ENCODE peak calls at places on chromosomes 7 and 10, in ten cellular contexts. B is GM12891, R is Peyer's patch, J is A549, G is ovary, S is right lobe of liver, X is IMR-90, Q is sigmoid colon, A is H54, K is stomach. T is an unnamed sample.

GRCh38 chr7:154960063-154960790 is 42.7 kb downstream of the PAXIP1 start:
- DNase-seq in B (no peak), R (no peak), J (peak; percentile 12), G (no peak), S (peak; percentile 34), X (no peak), Q (no peak), A (no peak), K (no peak), T (no peak)

GRCh38 chr10:4770766-4771553 is 55.0 kb upstream of the AKR1E2 start:
- DNase-seq in B (no peak), R (no peak), J (peak; percentile 85), G (no peak), S (no peak), X (peak; percentile 98), Q (no peak), A (no peak), K (no peak), T (no peak)

GRCh38 chr7:12328888-12329770 is 74.5 kb downstream of the VWDE start:
- DNase-seq in B (no peak), R (no peak), J (no peak), G (no peak), S (no peak), X (no peak), Q (no peak), A (no peak), K (no peak), T (no peak)

GRCh38 chr7:112290065-112290464 is 83.6 kb downstream of the ZNF277 start:
- DNase-seq in B (no peak), R (no peak), J (no peak), G (no peak), S (no peak), X (peak; percentile 48), Q (no peak), A (peak; percentile 14), K (no peak), T (no peak)

GRCh38 chr7:99143853-99144672 is at the start of gene SMURF1:
- DNase-seq in B (peak; percentile 54), R (peak; percentile 61), J (peak; percentile 69), G (peak; percentile 87), S (peak; percentile 80), X (peak; percentile 47), Q (peak; percentile 80), A (peak; percentile 21), K (peak; percentile 76), T (peak; percentile 58)

GRCh38 chr10:132129431-132129830 is 57.3 kb upstream of the DPYSL4 start:
- DNase-seq in B (no peak), R (no peak), J (no peak), G (no peak), S (peak; percentile 4), X (no peak), Q (no peak), A (no peak), K (no peak), T (no peak)

GRCh38 chr10:67666416-67667043 is 29.5 kb downstream of the CTNNA3 start:
- DNase-seq in B (no peak), R (no peak), J (peak; percentile 72), G (no peak), S (no peak), X (peak; percentile 30), Q (no peak), A (no peak), K (no peak), T (no peak)

GRCh38 chr7:21542891-21543527 is at the start of gene DNAH11:
- DNase-seq in B (peak; percentile 37), R (no peak), J (peak; percentile 24), G (peak; percentile 22), S (peak; percentile 77), X (no peak), Q (peak; percentile 61), A (no peak), K (peak; percentile 28), T (no peak)

GRCh38 chr7:141481971-141482370 is 69.2 kb upstream of the AGK start:
- DNase-seq in B (no peak), R (no peak), J (no peak), G (no peak), S (no peak), X (no peak), Q (no peak), A (no peak), K (no peak), T (no peak)

GRCh38 chr10:12940791-12941190 is 60.7 kb downstream of the CCDC3 start:
- DNase-seq in B (no peak), R (no peak), J (no peak), G (no peak), S (no peak), X (no peak), Q (no peak), A (no peak), K (no peak), T (peak; percentile 13)

GRCh38 chr7:138684360-138684759 is 16.8 kb downstream of the SVOPL start:
- DNase-seq in B (no peak), R (no peak), J (no peak), G (no peak), S (no peak), X (no peak), Q (no peak), A (no peak), K (no peak), T (no peak)

GRCh38 chr10:102131286-102132170 is 1.3 kb upstream of the PPRC1 start:
- DNase-seq in B (no peak), R (no peak), J (no peak), G (no peak), S (no peak), X (peak; percentile 64), Q (no peak), A (no peak), K (no peak), T (no peak)

GRCh38 chr10:102132563-102133372 is at the start of gene PPRC1:
- DNase-seq in B (peak; percentile 97), R (peak; percentile 99), J (peak; percentile 99), G (peak; percentile 97), S (peak; percentile 98), X (peak; percentile 99), Q (peak; percentile 99), A (peak; percentile 93), K (peak; percentile 99), T (peak; percentile 99)

GRCh38 chr10:102132193-102132562 is 662 bp upstream of the PPRC1 start:
- DNase-seq in B (no peak), R (no peak), J (no peak), G (no peak), S (no peak), X (no peak), Q (no peak), A (no peak), K (no peak), T (no peak)

GRCh38 chr10:102134416-102134815 is 1.6 kb downstream of the PPRC1 start:
- DNase-seq in B (no peak), R (no peak), J (no peak), G (no peak), S (no peak), X (no peak), Q (no peak), A (no peak), K (no peak), T (no peak)

DNA sequence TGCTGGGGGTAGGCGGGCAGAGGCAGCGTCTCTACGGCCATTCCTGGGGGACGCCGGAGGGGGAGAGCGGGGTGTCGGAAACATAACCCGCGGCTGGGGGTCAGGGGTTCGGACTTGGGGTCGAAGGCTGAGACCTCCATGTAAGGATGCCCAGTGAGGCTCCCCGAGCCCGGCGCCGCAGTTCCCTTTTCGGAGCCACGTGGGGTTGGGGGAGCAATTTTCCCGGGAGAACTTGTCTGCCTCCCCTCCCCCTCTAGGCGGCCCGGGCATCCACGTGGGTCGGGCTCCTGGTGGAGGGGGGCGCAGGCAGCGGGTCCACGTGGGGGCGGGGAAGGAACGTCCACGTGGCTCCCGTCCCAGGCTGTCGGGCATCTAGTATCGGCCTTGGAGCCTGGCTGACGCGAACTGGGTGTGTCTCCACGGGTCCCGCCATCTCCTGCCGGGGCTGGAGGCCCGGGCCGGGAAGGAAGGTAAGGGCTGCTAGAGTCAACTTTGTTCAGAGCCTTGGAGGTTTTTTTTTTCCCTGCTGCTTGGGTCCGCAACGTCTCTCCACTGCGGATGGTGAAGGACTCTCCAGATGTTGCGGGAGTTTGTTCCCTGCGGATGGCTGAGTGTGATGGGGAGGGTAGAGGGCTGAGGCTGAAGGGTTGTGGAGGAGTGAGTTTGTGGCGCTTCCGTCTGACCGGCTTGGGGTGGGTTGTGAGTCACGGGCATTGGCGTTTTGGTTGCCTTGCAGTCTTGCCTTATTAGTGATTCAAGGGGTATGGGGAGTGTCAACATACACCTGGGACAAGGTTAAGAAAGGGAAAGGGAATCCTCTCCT is 744 bp downstream of the PPRC1 start:
- DNase-seq in B (peak; percentile 57), R (peak; percentile 58), J (peak; percentile 87), G (peak; percentile 92), S (peak; percentile 82), X (peak; percentile 70), Q (peak; percentile 90), A (peak; percentile 76), K (peak; percentile 63), T (peak; percentile 93)
- TF ChIP-seq POLR2A in B (peak; percentile 58), R (no peak), J (no peak), G (no peak), S (no peak), X (peak; percentile 65), Q (no peak), A (no peak), K (no peak), T (no peak)

GRCh38 chr7:47581821-47582747 is at the start of gene TNS3:
- DNase-seq in B (no peak), R (no peak), J (peak; percentile 72), G (peak; percentile 74), S (peak; percentile 69), X (peak; percentile 36), Q (no peak), A (peak; percentile 83), K (peak; percentile 68), T (no peak)
- TF ChIP-seq POLR2A in B (no peak), R (peak; percentile 70), J (peak; percentile 21), G (no peak), S (peak; percentile 34), X (peak; percentile 64), Q (no peak), A (peak; percentile 66), K (no peak), T (no peak)

GRCh38 chr10:58994226-58995057 is 182.0 kb upstream of the PHYHIPL start:
- DNase-seq in B (no peak), R (no peak), J (peak; percentile 86), G (no peak), S (no peak), X (no peak), Q (no peak), A (no peak), K (no peak), T (no peak)
- TF ChIP-seq POLR2A in B (no peak), R (peak; percentile 3), J (no peak), G (no peak), S (peak; percentile 59), X (no peak), Q (no peak), A (no peak), K (no peak), T (no peak)

DNA sequence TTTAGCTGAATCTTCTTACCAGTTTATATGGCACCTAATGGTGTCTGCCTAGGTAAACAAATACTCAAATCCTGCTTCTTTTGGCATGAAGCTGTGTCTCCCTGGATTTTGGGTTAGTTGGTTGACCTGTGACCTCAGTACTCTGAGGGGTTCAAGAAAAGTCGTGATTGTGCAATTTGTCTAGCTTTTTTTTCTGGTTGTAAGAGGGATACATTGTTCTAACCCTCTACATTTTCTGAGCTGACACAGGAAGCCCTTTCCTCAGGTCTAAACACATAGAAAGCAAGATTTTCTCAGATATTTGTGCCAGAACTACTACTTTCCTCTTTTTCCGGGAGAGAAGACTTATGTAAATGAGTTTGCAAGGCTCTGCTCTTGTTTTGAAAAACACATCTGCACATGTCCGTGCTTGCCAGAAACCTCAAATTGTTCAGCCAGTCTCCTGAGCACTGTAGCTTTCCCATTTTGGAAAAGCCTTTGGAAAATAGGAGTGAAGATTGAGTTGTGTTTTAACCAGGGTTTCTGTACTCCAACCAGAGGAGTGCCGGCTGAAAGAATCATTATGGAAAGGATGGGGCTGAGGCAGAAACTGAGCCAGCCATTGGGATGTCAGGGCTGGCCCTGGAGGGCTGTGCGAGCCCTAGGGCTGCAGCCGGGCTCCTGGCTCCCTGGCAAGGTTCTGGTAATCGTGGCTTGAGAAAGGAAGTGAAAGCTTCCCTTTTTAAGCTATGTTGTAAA is 31.3 kb upstream of the CXCL12 start:
- DNase-seq in B (no peak), R (no peak), J (no peak), G (no peak), S (no peak), X (no peak), Q (peak; percentile 64), A (no peak), K (no peak), T (peak; percentile 74)
- TF ChIP-seq POLR2A in B (no peak), R (no peak), J (no peak), G (no peak), S (no peak), X (no peak), Q (no peak), A (no peak), K (no peak), T (no peak)

T was measured in lower leg skin.